ENCODE peak calls at places on chromosomes 16 and 17, in seven cellular contexts. T is naive thymus-derived CD4-positive, alpha-beta T cell; C is HFFc6; J is ACHN; Q is AG08395; I is activated naive CD4-positive, alpha-beta T cell; B is progenitor cell of endocrine pancreas. V is an unnamed sample.

GRCh38 chr17:49249292-49249794 is 18.8 kb upstream of the PHOSPHO1 start:
- DNase-seq in T (no peak), C (no peak), J (no peak), Q (peak), I (no peak), B (no peak), V (no peak)

GRCh38 chr17:20234266-20234665 is 225.1 kb downstream of the SPECC1 start:
- DNase-seq in T (peak), C (no peak), J (no peak), Q (no peak), I (peak), B (no peak), V (no peak)

GRCh38 chr17:27805520-27806146 is 5.3 kb upstream of the NOS2 start:
- DNase-seq in T (peak), C (peak), J (peak), Q (peak), I (peak), B (peak), V (peak)

GRCh38 chr16:65740716-65741115 is 618.9 kb upstream of the CDH11 start:
- DNase-seq in T (no peak), C (no peak), J (no peak), Q (peak), I (no peak), B (no peak), V (no peak)

GRCh38 chr17:41802961-41803682 is 8.6 kb downstream of the P3H4 start:
- DNase-seq in T (no peak), C (no peak), J (no peak), Q (no peak), I (no peak), B (no peak), V (no peak)

GRCh38 chr17:43619696-43620095 is 42.0 kb downstream of the MEOX1 start:
- DNase-seq in T (no peak), C (no peak), J (no peak), Q (no peak), I (no peak), B (no peak), V (no peak)

GRCh38 chr17:46028969-46029565 is 30.0 kb downstream of the STH start:
- DNase-seq in T (no peak), C (no peak), J (no peak), Q (no peak), I (no peak), B (no peak), V (no peak)

GRCh38 chr17:19464033-19465026 is 53.3 kb downstream of the RNF112 start:
- DNase-seq in T (no peak), C (no peak), J (no peak), Q (peak), I (no peak), B (no peak), V (no peak)

GRCh38 chr17:40978752-40979151 is 5.4 kb downstream of the KRT40 start:
- DNase-seq in T (no peak), C (no peak), J (no peak), Q (no peak), I (no peak), B (no peak), V (no peak)

GRCh38 chr16:67883872-67884261 is 818 bp upstream of the NRN1L start:
- DNase-seq in T (peak), C (no peak), J (peak), Q (peak), I (peak), B (peak), V (peak)

GRCh38 chr17:57861000-57861736 is 11.3 kb upstream of the MRPS23 start:
- DNase-seq in T (peak), C (no peak), J (peak), Q (no peak), I (no peak), B (no peak), V (peak)

GRCh38 chr16:67608367-67608766 is 36.6 kb upstream of the CARMIL2 start:
- DNase-seq in T (no peak), C (no peak), J (no peak), Q (no peak), I (no peak), B (no peak), V (no peak)

GRCh38 chr17:48153711-48154642 is 46.4 kb downstream of the SNX11 start:
- DNase-seq in T (no peak), C (no peak), J (peak), Q (peak), I (no peak), B (peak), V (no peak)

GRCh38 chr17:49327835-49328784 is 33.9 kb downstream of the ZNF652 start:
- DNase-seq in T (no peak), C (no peak), J (no peak), Q (no peak), I (no peak), B (no peak), V (no peak)

GRCh38 chr17:65558683-65559311 is 2.7 kb downstream of the AXIN2 start:
- DNase-seq in T (peak), C (no peak), J (no peak), Q (no peak), I (no peak), B (no peak), V (no peak)

GRCh38 chr16:21156767-21157467 is 1.6 kb upstream of the LDAF1 start:
- DNase-seq in T (no peak), C (peak), J (peak), Q (peak), I (no peak), B (peak), V (no peak)

GRCh38 chr17:76585649-76586593 is at the start of gene ST6GALNAC2:
- DNase-seq in T (no peak), C (peak), J (peak), Q (peak), I (no peak), B (peak), V (peak)

GRCh38 chr16:7921360-7921759 is 588.7 kb downstream of the RBFOX1 start:
- DNase-seq in T (no peak), C (no peak), J (no peak), Q (no peak), I (no peak), B (no peak), V (no peak)

GRCh38 chr17:80990921-80991644 is 558 bp upstream of the CHMP6 start:
- DNase-seq in T (no peak), C (no peak), J (no peak), Q (no peak), I (no peak), B (no peak), V (no peak)

GRCh38 chr17:58677204-58677880 is 14.5 kb downstream of the TEX14 start:
- DNase-seq in T (no peak), C (peak), J (no peak), Q (no peak), I (no peak), B (no peak), V (no peak)

GRCh38 chr16:64544859-64545258 is 577.0 kb downstream of the CDH11 start:
- DNase-seq in T (no peak), C (no peak), J (no peak), Q (no peak), I (no peak), B (no peak), V (no peak)

GRCh38 chr17:6534846-6535514 is 21.4 kb downstream of the PITPNM3 start:
- DNase-seq in T (no peak), C (no peak), J (no peak), Q (no peak), I (no peak), B (no peak), V (peak)

GRCh38 chr17:16994626-16995025 is 22.7 kb upstream of the TNFRSF13B start:
- DNase-seq in T (no peak), C (no peak), J (no peak), Q (no peak), I (no peak), B (no peak), V (no peak)

GRCh38 chr16:86809458-86809955 is 231.2 kb downstream of the FOXL1 start:
- DNase-seq in T (no peak), C (peak), J (peak), Q (peak), I (no peak), B (no peak), V (no peak)

GRCh38 chr17:76326306-76326705 is 18.2 kb upstream of the QRICH2 start:
- DNase-seq in T (no peak), C (no peak), J (no peak), Q (no peak), I (no peak), B (no peak), V (no peak)

GRCh38 chr17:34252138-34252889 is 2.8 kb upstream of the CCL2 start:
- DNase-seq in T (no peak), C (peak), J (peak), Q (peak), I (no peak), B (no peak), V (peak)

GRCh38 chr17:64037180-64037579 is 16.7 kb upstream of the ICAM2 start:
- DNase-seq in T (no peak), C (no peak), J (no peak), Q (no peak), I (no peak), B (no peak), V (no peak)

GRCh38 chr17:56779898-56780777 is 53.6 kb downstream of the C17orf67 start:
- DNase-seq in T (peak), C (peak), J (peak), Q (peak), I (peak), B (peak), V (peak)

GRCh38 chr17:65103896-65104295 is 33.3 kb upstream of the RGS9 start:
- DNase-seq in T (no peak), C (no peak), J (peak), Q (no peak), I (no peak), B (no peak), V (no peak)

GRCh38 chr16:3971261-3971660 is 90.7 kb upstream of the CREBBP start:
- DNase-seq in T (no peak), C (peak), J (no peak), Q (peak), I (no peak), B (no peak), V (no peak)

GRCh38 chr16:84040823-84041391 is 1.7 kb downstream of the SLC38A8 start:
- DNase-seq in T (no peak), C (peak), J (no peak), Q (peak), I (no peak), B (no peak), V (peak)

GRCh38 chr17:63356275-63356905 is 89.7 kb downstream of the CYB561 start:
- DNase-seq in T (no peak), C (peak), J (no peak), Q (peak), I (no peak), B (no peak), V (no peak)

GRCh38 chr17:37146578-37147119 is 197.9 kb downstream of the AATF start:
- DNase-seq in T (no peak), C (no peak), J (no peak), Q (no peak), I (no peak), B (no peak), V (no peak)

GRCh38 chr17:14019186-14019956 is 49.9 kb upstream of the COX10 start:
- DNase-seq in T (no peak), C (peak), J (no peak), Q (peak), I (no peak), B (no peak), V (no peak)

GRCh38 chr16:11836653-11837244 is 14.6 kb downstream of the RSL1D1 start:
- DNase-seq in T (no peak), C (peak), J (peak), Q (peak), I (no peak), B (no peak), V (no peak)

GRCh38 chr17:4641297-4642195 is at the start of gene ALOX15:
- DNase-seq in T (no peak), C (no peak), J (no peak), Q (no peak), I (no peak), B (no peak), V (no peak)

GRCh38 chr17:80101160-80101945 is at the start of gene GAA:
- DNase-seq in T (peak), C (peak), J (peak), Q (peak), I (peak), B (peak), V (peak)